ENCODE peak calls at places on chromosomes 7 and 10, in seven cellular contexts. S is lower lobe of right lung; V is fibroblast of pulmonary artery; E is heart left ventricle; L is cardiac muscle cell; R is CD8-positive, alpha-beta T cell; P is colonic mucosa. I is an unnamed sample.

GRCh38 chr7:94360926-94361325 is 33.8 kb upstream of the COL1A2 start:
- DNase-seq in R (no peak), L (no peak), P (no peak), E (no peak), S (no peak), V (no peak), I (peak; percentile 41)

GRCh38 chr7:45066409-45066808 is 22.4 kb downstream of the NACAD start:
- DNase-seq in E (no peak), S (no peak), L (no peak), V (no peak), R (no peak), P (no peak), I (no peak)

GRCh38 chr7:158317238-158318205 is 270.1 kb downstream of the PTPRN2 start:
- DNase-seq in L (no peak), E (peak; percentile 31), P (no peak), V (no peak), R (no peak), S (no peak), I (no peak)

GRCh38 chr10:127036987-127037386 is 131.8 kb downstream of the DOCK1 start:
- DNase-seq in E (no peak), V (no peak), P (peak; percentile 4), L (no peak), S (no peak), R (no peak), I (no peak)

GRCh38 chr7:51046482-51046881 is 263.8 kb upstream of the GRB10 start:
- DNase-seq in R (no peak), S (no peak), P (no peak), V (no peak), L (no peak), E (no peak), I (no peak)

GRCh38 chr10:28072573-28072972 is 73.7 kb upstream of the ODAD2 start:
- DNase-seq in P (no peak), E (no peak), V (no peak), R (no peak), S (no peak), L (no peak), I (peak; percentile 18)

GRCh38 chr7:120165231-120165630 is 107.7 kb upstream of the KCND2 start:
- DNase-seq in V (no peak), P (no peak), E (no peak), S (no peak), R (no peak), L (no peak), I (peak; percentile 39)

GRCh38 chr10:359762-360161 is 224.5 kb downstream of the ZMYND11 start:
- DNase-seq in L (no peak), S (no peak), E (no peak), V (no peak), P (no peak), R (no peak), I (no peak)

GRCh38 chr10:47421057-47421952 is 37.2 kb upstream of the ZNF488 start:
- DNase-seq in P (no peak), R (no peak), S (no peak), E (no peak), V (peak; percentile 46), L (no peak), I (peak; percentile 57)

GRCh38 chr10:77391605-77392235 is 245.9 kb downstream of the KCNMA1 start:
- DNase-seq in V (peak; percentile 88), R (no peak), P (peak; percentile 85), S (peak; percentile 67), L (peak; percentile 86), E (peak; percentile 69), I (peak; percentile 87)

GRCh38 chr7:94043299-94043698 is 39.1 kb upstream of the BET1 start:
- DNase-seq in L (no peak), P (no peak), E (no peak), V (peak; percentile 74), R (no peak), S (no peak), I (peak; percentile 88)

GRCh38 chr10:132163278-132163765 is 23.4 kb upstream of the DPYSL4 start:
- DNase-seq in S (peak; percentile 50), E (peak; percentile 46), V (no peak), R (no peak), P (peak; percentile 72), L (peak; percentile 64), I (no peak)

GRCh38 chr7:41890631-41891265 is 187.9 kb upstream of the INHBA start:
- DNase-seq in S (no peak), V (no peak), E (peak; percentile 58), L (no peak), P (no peak), R (no peak), I (peak; percentile 57)

DNA sequence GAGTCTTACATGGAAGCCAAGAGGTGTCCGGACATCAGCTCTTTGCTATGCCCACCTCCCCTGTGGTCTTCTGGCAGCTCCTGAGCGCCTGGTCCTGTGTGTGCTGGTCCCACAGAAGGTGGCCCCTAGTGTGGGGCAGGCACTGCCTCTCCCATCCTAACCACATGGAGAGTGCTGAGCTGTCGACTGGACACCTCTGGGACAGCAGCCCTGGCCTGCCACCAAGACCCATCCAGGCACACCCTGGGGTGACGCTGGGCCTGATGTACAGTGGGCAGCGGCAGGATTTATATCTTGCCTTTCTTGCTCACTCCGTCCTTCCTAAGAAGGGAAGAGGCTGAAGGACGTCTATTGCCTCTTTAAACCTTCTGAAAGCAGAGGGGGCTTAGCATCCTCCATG is 98.7 kb downstream of the EBF3 start:
- DNase-seq in E (no peak), R (no peak), V (no peak), S (no peak), P (no peak), L (no peak), I (no peak)
- H3K4me3 ChIP-seq in E (no peak overlapping the region), R (no peak overlapping the region), V (no peak overlapping the region), S (no peak overlapping the region), P (no peak overlapping the region), L (no peak overlapping the region), I (no peak overlapping the region)

GRCh38 chr7:22725585-22725984 is 1.4 kb upstream of the IL6 start:
- DNase-seq in P (no peak), V (peak; percentile 36), R (no peak), E (no peak), L (no peak), S (no peak), I (peak; percentile 82)
- TF ChIP-seq CTCF in P (no peak), V (no peak), R (no peak), E (no peak), L (no peak), S (no peak), I (peak; percentile 37)

GRCh38 chr7:156929789-156930539 is 19.5 kb upstream of the NOM1 start:
- DNase-seq in S (no peak), E (no peak), P (no peak), R (no peak), V (no peak), L (no peak), I (no peak)

GRCh38 chr7:156932006-156932405 is 17.5 kb upstream of the NOM1 start:
- DNase-seq in S (no peak), P (no peak), L (no peak), E (no peak), V (peak; percentile 65), R (no peak), I (peak; percentile 32)

GRCh38 chr7:156927571-156928405 is 21.7 kb upstream of the NOM1 start:
- DNase-seq in V (no peak), P (no peak), R (no peak), S (no peak), E (no peak), L (no peak), I (peak; percentile 33)

GRCh38 chr7:156928406-156928747 is 21.1 kb upstream of the NOM1 start:
- DNase-seq in R (no peak), V (no peak), P (no peak), S (no peak), L (no peak), E (no peak), I (no peak)
- H3K4me3 ChIP-seq in R (no peak overlapping the region), V (no peak overlapping the region), P (no peak overlapping the region), S (no peak overlapping the region), L (no peak overlapping the region), E (no peak overlapping the region), I (no peak overlapping the region)

GRCh38 chr10:104028146-104028545 is 57.5 kb downstream of the COL17A1 start:
- DNase-seq in L (peak; percentile 81), E (peak; percentile 53), V (peak; percentile 56), P (no peak), R (no peak), S (no peak), I (peak; percentile 49)
- TF ChIP-seq CTCF in L (peak; percentile 56), E (peak; percentile 58), V (peak; percentile 68), P (no peak), R (no peak), S (no peak), I (peak; percentile 56)

GRCh38 chr7:26156454-26157365 is 4.7 kb downstream of the NFE2L3 start:
- DNase-seq in L (no peak), E (no peak), P (no peak), S (no peak), V (peak; percentile 94), R (no peak), I (peak; percentile 84)
- H3K4me3 ChIP-seq in L (no peak overlapping the region), E (peak overlapping the region; percentile 14), P (no peak overlapping the region), S (peak overlapping the region; percentile 12), V (peak overlapping the region; percentile 38), R (no peak overlapping the region), I (no peak overlapping the region)

GRCh38 chr10:97684866-97685394 is 2.1 kb downstream of the AVPI1 start:
- DNase-seq in E (no peak), L (no peak), V (peak; percentile 20), S (no peak), R (no peak), P (no peak), I (peak; percentile 14)

GRCh38 chr10:97686301-97686961 is 610 bp downstream of the AVPI1 start:
- DNase-seq in P (peak; percentile 41), E (no peak), L (no peak), R (no peak), S (no peak), V (peak; percentile 14), I (peak; percentile 13)

GRCh38 chr10:97683556-97684357 is 3.3 kb downstream of the AVPI1 start:
- DNase-seq in V (peak; percentile 34), P (peak; percentile 71), E (peak; percentile 36), R (no peak), L (no peak), S (peak; percentile 57), I (peak; percentile 72)

GRCh38 chr10:97686962-97687784 is at the start of gene AVPI1:
- DNase-seq in P (peak; percentile 98), V (peak; percentile 98), E (peak; percentile 98), S (peak; percentile 99), R (peak; percentile 92), L (peak; percentile 99), I (peak; percentile 95)

GRCh38 chr10:97685395-97685958 is 1.6 kb downstream of the AVPI1 start:
- DNase-seq in E (peak; percentile 38), V (peak; percentile 36), L (peak; percentile 48), P (peak; percentile 59), S (no peak), R (no peak), I (peak; percentile 23)
- TF ChIP-seq CTCF in E (no peak), V (peak; percentile 42), L (peak; percentile 45), P (no peak), S (peak; percentile 43), R (no peak), I (peak; percentile 35)

DNA sequence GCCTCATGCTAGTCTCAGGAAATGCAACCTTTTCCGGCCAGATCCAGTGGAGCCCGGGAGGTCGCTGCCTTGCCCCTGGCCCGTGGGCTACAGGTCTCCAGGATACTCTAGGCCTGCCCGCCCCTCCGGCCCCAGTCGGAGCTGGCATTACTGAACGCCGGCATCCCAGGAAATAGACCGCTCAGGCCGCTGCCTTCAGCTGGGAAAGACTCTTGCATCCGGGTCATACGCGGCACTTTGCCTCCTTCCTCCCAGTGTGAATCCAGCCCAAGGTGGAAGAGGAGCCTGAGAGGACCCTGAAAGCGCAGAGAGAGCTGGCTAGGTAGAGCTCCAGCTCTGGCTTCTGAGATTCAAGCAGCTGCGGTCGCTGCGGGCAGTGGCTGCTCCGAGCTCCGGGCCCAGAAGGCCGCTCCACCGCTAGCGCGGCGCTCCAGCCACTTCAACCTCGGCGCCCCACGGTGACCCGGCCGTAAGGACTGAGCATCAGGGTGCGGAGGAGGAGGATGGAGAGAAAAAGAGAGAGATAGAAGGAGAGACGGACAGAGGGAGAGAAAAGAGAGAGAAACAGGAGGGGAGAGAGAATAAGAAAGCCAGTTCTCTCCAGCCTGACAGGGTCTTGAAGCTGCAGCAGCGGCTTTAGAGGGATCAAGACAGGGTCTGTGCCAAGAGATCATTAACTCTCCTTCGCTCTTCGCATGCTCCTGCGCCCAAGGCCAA is 1.7 kb upstream of the HOXA10 start:
- DNase-seq in S (no peak), P (no peak), R (no peak), L (no peak), V (no peak), E (no peak), I (no peak)
- H3K4me3 ChIP-seq in S (no peak overlapping the region), P (peak overlapping the region; percentile 24), R (no peak overlapping the region), L (no peak overlapping the region), V (no peak overlapping the region), E (no peak overlapping the region), I (no peak overlapping the region)